ENCODE peak calls at places on chromosome 10, in nine cellular contexts. A is NCI-H1105, O is HT1080, Z is astrocyte of the spinal cord, B is mesendoderm, L is GM12865, Q is stromal cell of bone marrow, U is AG10803, X is left ventricle myocardium inferior. F is an unnamed sample.
A peak's percentile ranks its signal among the peaks of the same experiment; 100 is the strongest.

GRCh38 chr10:68561804-68562649 is 1.9 kb downstream of the TET1 start:
- DNase-seq in Z (peak; percentile 30), Q (no peak), A (no peak), X (no peak), L (no peak), B (peak; percentile 69), O (no peak), U (no peak), F (no peak)

GRCh38 chr10:126504051-126504760 is 115.9 kb upstream of the ADAM12 start:
- DNase-seq in U (peak; percentile 68), Q (peak; percentile 50), B (peak; percentile 86), Z (peak; percentile 71), O (peak; percentile 65), L (peak; percentile 36), X (peak; percentile 16), A (peak; percentile 5), F (peak; percentile 54)

GRCh38 chr10:103287992-103288391 is 11.1 kb downstream of the INA start:
- DNase-seq in Z (no peak), U (no peak), A (no peak), B (no peak), O (no peak), L (no peak), X (no peak), Q (no peak), F (no peak)

GRCh38 chr10:63711361-63711760 is 190.2 kb downstream of the REEP3 start:
- DNase-seq in B (peak; percentile 90), U (peak; percentile 43), Q (no peak), L (no peak), A (no peak), X (peak; percentile 38), Z (peak; percentile 51), O (no peak), F (no peak)

GRCh38 chr10:112898540-112899395 is 51.3 kb upstream of the TCF7L2 start:
- DNase-seq in O (no peak), Z (peak; percentile 67), X (no peak), Q (no peak), A (no peak), B (peak; percentile 95), U (peak; percentile 20), L (no peak), F (peak; percentile 85)

GRCh38 chr10:96832721-96833219 is 672 bp downstream of the LCOR start:
- DNase-seq in A (peak; percentile 56), L (peak; percentile 93), X (peak; percentile 88), O (peak; percentile 52), Z (peak; percentile 69), U (peak; percentile 70), Q (peak; percentile 37), B (no peak), F (no peak)

GRCh38 chr10:29951441-29951931 is 107.9 kb downstream of the JCAD start:
- DNase-seq in O (no peak), B (no peak), Z (peak; percentile 64), L (no peak), Q (no peak), U (no peak), X (no peak), A (no peak), F (no peak)

GRCh38 chr10:79209831-79210230 is 137.4 kb upstream of the PPIF start:
- DNase-seq in L (no peak), Z (no peak), Q (no peak), X (no peak), O (no peak), U (no peak), B (no peak), A (no peak), F (no peak)

GRCh38 chr10:69757553-69758309 is 44.0 kb upstream of the COL13A1 start:
- DNase-seq in A (peak; percentile 2), L (no peak), B (no peak), U (peak; percentile 86), Z (peak; percentile 65), O (peak; percentile 35), Q (peak; percentile 24), X (peak; percentile 46), F (no peak)

GRCh38 chr10:32109603-32110002 is 53.4 kb upstream of the KIF5B start:
- DNase-seq in Q (no peak), B (no peak), O (no peak), A (no peak), L (no peak), U (no peak), Z (no peak), X (no peak), F (no peak)